ENCODE peak calls at places on chromosomes 16 and 17, in six cellular contexts. F is GM12878, V is HCT116, R is H1, N is K562, H is HepG2. Q is an unnamed sample.

GRCh38 chr16:72908362-72908838 is 139.5 kb downstream of the ZFHX3 start:
- DNase-seq in F (no peak), V (no peak), R (no peak), N (no peak), H (no peak), Q (no peak)

GRCh38 chr17:56290486-56291118 is 137.3 kb downstream of the ANKFN1 start:
- DNase-seq in F (no peak), V (no peak), R (no peak), N (no peak), H (no peak), Q (no peak)

GRCh38 chr17:20992987-20993862 is 49.6 kb downstream of the USP22 start:
- DNase-seq in F (peak), V (peak), R (peak), N (peak), H (peak), Q (peak)

GRCh38 chr17:42183741-42184711 is 1.2 kb downstream of the HCRT start:
- DNase-seq in F (peak), V (peak), R (no peak), N (peak), H (peak), Q (peak)

GRCh38 chr16:27319257-27319965 is 5.6 kb downstream of the IL4R start:
- DNase-seq in F (no peak), V (no peak), R (no peak), N (no peak), H (no peak), Q (no peak)

GRCh38 chr16:50402298-50402895 is 33.6 kb upstream of the BRD7 start:
- DNase-seq in F (no peak), V (no peak), R (no peak), N (no peak), H (no peak), Q (no peak)

GRCh38 chr17:51422634-51423033 is 162.3 kb downstream of the UTP18 start:
- DNase-seq in F (no peak), V (no peak), R (no peak), N (no peak), H (no peak), Q (no peak)

GRCh38 chr17:42843358-42843934 is 934 bp upstream of the AOC2 start:
- DNase-seq in F (no peak), V (peak), R (no peak), N (peak), H (peak), Q (peak)

GRCh38 chr17:9239821-9240658 is 218.7 kb downstream of the NTN1 start:
- DNase-seq in F (no peak), V (peak), R (no peak), N (peak), H (no peak), Q (peak)

DNA sequence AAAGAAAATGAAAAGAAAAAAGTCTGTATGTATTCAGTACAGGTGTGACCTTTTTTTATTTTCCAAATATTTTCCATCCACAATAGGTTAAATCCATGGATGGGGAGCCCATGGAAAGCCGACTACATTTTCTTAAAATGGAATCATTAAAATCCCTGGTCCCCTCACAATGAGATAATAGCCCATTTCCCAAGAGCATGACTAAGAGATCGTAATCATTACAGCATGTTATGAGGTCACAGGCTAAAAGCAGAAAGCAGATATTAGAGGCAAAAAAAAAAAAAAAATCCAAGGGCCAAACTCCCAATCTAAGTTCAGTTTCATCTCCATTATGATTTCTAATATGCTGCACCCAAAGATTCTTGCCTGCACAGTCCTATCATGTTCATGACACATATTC is 44.7 kb downstream of the CYTH1 start:
- DNase-seq in F (no peak), V (no peak), R (no peak), N (peak), H (no peak), Q (peak)
- TF ChIP-seq YY1 in F (no peak), V (no peak), R (no peak), N (no peak), H (no peak), Q (peak)

GRCh38 chr17:68048996-68049395 is 13.5 kb downstream of the KPNA2 start:
- DNase-seq in F (no peak), V (peak), R (no peak), N (peak), H (no peak), Q (peak)

GRCh38 chr17:68057531-68057952 is 22.0 kb downstream of the KPNA2 start:
- DNase-seq in F (no peak), V (peak), R (no peak), N (peak), H (no peak), Q (peak)

GRCh38 chr17:68053237-68054030 is 17.9 kb downstream of the KPNA2 start:
- DNase-seq in F (no peak), V (no peak), R (no peak), N (no peak), H (no peak), Q (no peak)

GRCh38 chr17:68052810-68053209 is 17.3 kb downstream of the KPNA2 start:
- DNase-seq in F (no peak), V (no peak), R (no peak), N (no peak), H (no peak), Q (no peak)

GRCh38 chr17:68054296-68054900 is 18.9 kb downstream of the KPNA2 start:
- DNase-seq in F (no peak), V (no peak), R (no peak), N (no peak), H (no peak), Q (no peak)
- TF ChIP-seq YY1 in F (no peak), V (no peak), R (no peak), N (no peak), H (no peak), Q (no peak)

GRCh38 chr17:57959929-57960328 is 4.7 kb upstream of the CUEDC1 start:
- DNase-seq in F (no peak), V (no peak), R (no peak), N (no peak), H (no peak), Q (no peak)
- TF ChIP-seq YY1 in F (no peak), V (no peak), R (no peak), N (no peak), H (no peak), Q (no peak)

GRCh38 chr17:57817299-57817698 is 32.5 kb downstream of the MRPS23 start:
- DNase-seq in F (no peak), V (no peak), R (no peak), N (no peak), H (no peak), Q (no peak)

GRCh38 chr17:57818066-57818465 is 31.8 kb downstream of the MRPS23 start:
- DNase-seq in F (no peak), V (no peak), R (no peak), N (no peak), H (no peak), Q (no peak)

GRCh38 chr17:57819273-57819672 is 30.6 kb downstream of the MRPS23 start:
- DNase-seq in F (no peak), V (no peak), R (no peak), N (no peak), H (no peak), Q (no peak)

GRCh38 chr17:57823469-57824401 is 26.1 kb downstream of the MRPS23 start:
- DNase-seq in F (no peak), V (no peak), R (no peak), N (no peak), H (no peak), Q (no peak)

DNA sequence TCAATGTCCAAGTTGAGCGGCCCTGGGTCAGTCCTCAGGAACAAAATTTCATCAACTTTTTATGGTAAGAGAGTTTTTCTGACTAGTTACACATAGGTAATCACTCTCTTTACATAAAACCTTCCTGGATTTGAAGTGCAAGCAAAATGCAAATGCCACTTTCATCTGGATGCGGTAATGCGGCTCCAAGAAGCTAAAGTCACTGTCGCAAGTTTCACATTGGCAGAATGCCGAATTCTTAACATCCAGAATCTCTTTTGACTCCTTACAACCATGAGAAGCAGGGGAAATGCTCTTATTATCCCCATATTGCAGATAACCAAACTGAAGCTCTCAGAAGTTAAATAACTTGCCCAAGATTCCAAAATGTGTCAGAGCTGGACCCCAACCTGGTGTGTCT is 30.0 kb downstream of the MRPS23 start:
- DNase-seq in F (no peak), V (no peak), R (no peak), N (no peak), H (no peak), Q (no peak)
- TF ChIP-seq YY1 in F (no peak), V (no peak), R (no peak), N (no peak), H (no peak), Q (no peak)

GRCh38 chr16:67105881-67106280 is 3.9 kb upstream of the PHAF1 start:
- DNase-seq in F (no peak), V (no peak), R (no peak), N (no peak), H (no peak), Q (no peak)

GRCh38 chr16:67104845-67105244 is 4.9 kb upstream of the PHAF1 start:
- DNase-seq in F (no peak), V (no peak), R (no peak), N (no peak), H (no peak), Q (no peak)

GRCh38 chr16:67105251-67105650 is 4.5 kb upstream of the PHAF1 start:
- DNase-seq in F (no peak), V (no peak), R (no peak), N (no peak), H (no peak), Q (no peak)

GRCh38 chr16:67101683-67102082 is 8.1 kb upstream of the PHAF1 start:
- DNase-seq in F (no peak), V (no peak), R (no peak), N (no peak), H (no peak), Q (no peak)

DNA sequence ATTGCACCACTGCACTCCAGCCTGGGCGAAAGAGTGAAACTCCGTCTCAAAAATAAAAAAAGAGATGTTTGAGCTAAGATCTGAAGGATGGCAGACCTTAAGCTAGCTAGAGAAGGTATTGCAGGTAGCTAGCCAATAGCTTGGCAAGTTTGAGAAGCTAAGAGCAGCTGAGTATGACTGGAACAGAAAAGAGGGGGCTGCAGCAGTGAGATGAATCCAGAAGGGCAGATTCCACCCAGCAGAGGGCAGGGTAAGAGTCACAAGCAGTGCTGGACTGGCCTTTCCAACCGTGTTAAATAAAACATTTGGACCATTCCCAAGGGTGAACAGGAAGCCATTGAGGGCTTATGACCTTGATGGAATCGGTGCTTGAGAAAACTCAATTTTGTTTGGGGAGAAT is 5.7 kb upstream of the PHAF1 start:
- DNase-seq in F (no peak), V (no peak), R (no peak), N (peak), H (peak), Q (peak)
- TF ChIP-seq YY1 in F (no peak), V (no peak), R (peak), N (no peak), H (no peak), Q (no peak)

GRCh38 chr17:63478814-63479494 is 2.1 kb downstream of the ACE start:
- DNase-seq in F (no peak), V (peak), R (peak), N (peak), H (peak), Q (peak)
- TF ChIP-seq YY1 in F (peak), V (peak), R (no peak), N (no peak), H (no peak), Q (no peak)

GRCh38 chr17:31158741-31159377 is 64.1 kb downstream of the NF1 start:
- DNase-seq in F (no peak), V (no peak), R (no peak), N (no peak), H (no peak), Q (no peak)
- TF ChIP-seq YY1 in F (no peak), V (no peak), R (no peak), N (no peak), H (no peak), Q (no peak)

DNA sequence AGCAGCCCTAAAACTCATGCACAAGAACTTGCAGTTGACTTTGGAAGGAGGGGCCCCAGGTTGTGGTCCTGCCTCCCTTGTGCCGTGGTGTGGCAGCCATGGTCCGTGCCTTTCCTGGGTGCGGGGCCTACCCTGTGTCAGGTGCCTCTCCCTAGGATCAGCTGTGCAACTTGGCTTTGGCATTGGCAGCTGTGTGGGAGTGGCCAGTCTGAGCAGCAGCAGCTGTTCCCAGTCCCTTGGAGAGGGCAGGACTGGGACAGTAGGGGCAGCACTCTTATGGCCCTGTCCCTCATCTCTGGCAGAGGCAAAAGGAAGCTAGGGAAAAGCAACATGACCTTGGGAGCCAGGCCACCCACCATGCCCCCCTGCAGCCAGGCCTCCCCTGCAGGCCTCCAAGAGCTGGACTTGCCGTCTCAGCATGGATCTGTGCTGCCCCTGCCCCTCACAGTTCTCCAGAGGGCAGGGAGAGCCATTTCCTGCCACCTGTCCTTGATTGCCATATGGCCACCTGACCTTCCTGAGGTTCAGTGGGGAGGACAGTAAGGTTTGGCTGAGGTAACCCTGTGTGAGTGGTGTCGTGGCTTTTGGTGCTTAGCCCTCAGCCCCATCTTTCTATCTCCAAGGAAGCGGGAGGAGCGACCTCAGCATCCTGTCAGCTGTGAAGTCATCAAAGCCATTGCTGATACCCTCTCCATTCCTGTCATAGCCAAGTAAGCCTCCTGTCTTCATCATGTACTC is 15.5 kb upstream of the NFATC3 start:
- DNase-seq in F (no peak), V (no peak), R (no peak), N (no peak), H (no peak), Q (no peak)
- TF ChIP-seq YY1 in F (no peak), V (no peak), R (no peak), N (no peak), H (no peak), Q (no peak)

Q was measured in SK-N-SH.